ENCODE peak calls at places on chromosomes 13 and 19, in ten cellular contexts. A is IMR-90; V is effector memory CD4-positive, alpha-beta T cell; Z is activated CD4-positive, alpha-beta T cell treated with anti-CD3 and anti-CD28 coated beads for 1 hour; N is head of caudate nucleus; H is T follicular helper cell; L is fibroblast of mammary gland; E is right cardiac atrium; R is non-pigmented ciliary epithelial cell; O is thoracic aorta. T is an unnamed sample.

GRCh38 chr13:48749699-48750473 is 96.2 kb downstream of the CYSLTR2 start:
- DNase-seq in V (peak; percentile 25), Z (peak; percentile 15), A (peak; percentile 99), R (peak; percentile 93), N (peak; percentile 60), O (peak; percentile 75), L (peak; percentile 100), H (peak; percentile 8), E (peak; percentile 87), T (peak; percentile 99)

GRCh38 chr19:35154535-35155406 is at the start of gene FXYD5:
- DNase-seq in Z (peak; percentile 78), H (peak; percentile 53), R (no peak), E (peak; percentile 79), V (peak; percentile 64), L (peak; percentile 80), A (peak; percentile 80), N (no peak), O (peak; percentile 52), T (peak; percentile 84)

GRCh38 chr19:36604656-36605100 is 435 bp upstream of the ZNF382 start:
- DNase-seq in H (peak; percentile 81), E (peak; percentile 70), N (peak; percentile 83), A (peak; percentile 40), O (peak; percentile 11), Z (peak; percentile 82), L (peak; percentile 44), R (no peak), V (peak; percentile 79), T (peak; percentile 63)

GRCh38 chr19:7868326-7868670 is 5.9 kb downstream of the PRR36 start:
- DNase-seq in H (no peak), Z (no peak), L (peak; percentile 15), E (no peak), V (no peak), A (no peak), O (no peak), N (no peak), R (no peak), T (peak; percentile 21)

GRCh38 chr19:14561832-14562351 is 10.0 kb downstream of the NDUFB7 start:
- DNase-seq in N (peak; percentile 68), O (no peak), H (no peak), L (peak; percentile 34), E (peak; percentile 60), R (no peak), A (peak; percentile 19), Z (no peak), V (no peak), T (no peak)

GRCh38 chr13:112814905-112815585 is 125.2 kb downstream of the ATP11A start:
- DNase-seq in L (no peak), V (no peak), E (no peak), A (peak; percentile 44), Z (no peak), O (no peak), N (no peak), H (no peak), R (no peak), T (peak; percentile 27)

GRCh38 chr13:19845758-19846157 is 17.7 kb downstream of the ZMYM5 start:
- DNase-seq in R (peak; percentile 93), N (no peak), A (peak; percentile 99), H (no peak), V (no peak), Z (no peak), L (peak; percentile 99), O (peak; percentile 49), E (no peak), T (peak; percentile 97)

GRCh38 chr19:30233375-30233774 is 138.8 kb upstream of the ZNF536 start:
- DNase-seq in R (no peak), N (no peak), O (no peak), L (no peak), E (no peak), H (no peak), V (no peak), A (no peak), Z (no peak), T (no peak)

GRCh38 chr19:54928299-54928698 is 19.0 kb downstream of the NLRP7 start:
- DNase-seq in A (no peak), L (peak; percentile 6), Z (no peak), E (no peak), V (no peak), H (no peak), N (no peak), R (no peak), O (no peak), T (no peak)

GRCh38 chr19:9720541-9720940 is 45.6 kb upstream of the ZNF562 start:
- DNase-seq in E (no peak), N (no peak), O (no peak), V (no peak), R (no peak), A (no peak), H (no peak), Z (no peak), L (no peak), T (no peak)

GRCh38 chr13:79522583-79522982 is 41.6 kb downstream of the NDFIP2 start:
- DNase-seq in L (peak; percentile 47), V (no peak), N (no peak), E (no peak), O (no peak), H (no peak), R (peak; percentile 80), A (peak; percentile 64), Z (no peak), T (peak; percentile 53)

GRCh38 chr19:7822910-7823515 is 7.0 kb upstream of the EVI5L start:
- DNase-seq in E (no peak), L (no peak), Z (no peak), H (no peak), N (no peak), V (no peak), A (no peak), O (no peak), R (no peak), T (no peak)

GRCh38 chr19:14383898-14384669 is 2.8 kb downstream of the ADGRE5 start:
- DNase-seq in R (no peak), V (peak; percentile 72), Z (peak; percentile 61), L (peak; percentile 57), N (no peak), H (peak; percentile 60), E (no peak), A (peak; percentile 55), O (no peak), T (peak; percentile 76)

GRCh38 chr13:98752111-98752941 is at the start of gene SLC15A1:
- DNase-seq in V (no peak), Z (no peak), E (no peak), N (no peak), R (no peak), H (no peak), O (no peak), A (no peak), L (no peak), T (no peak)

GRCh38 chr13:21218351-21219043 is 42.0 kb downstream of the MRPL57 start:
- DNase-seq in L (no peak), O (no peak), R (no peak), Z (no peak), E (no peak), A (no peak), V (no peak), N (no peak), H (no peak), T (no peak)

GRCh38 chr13:101626925-101627555 is 174.6 kb downstream of the ITGBL1 start:
- DNase-seq in H (no peak), A (peak; percentile 2), R (no peak), L (no peak), Z (no peak), O (no peak), E (no peak), N (no peak), V (no peak), T (peak; percentile 13)

GRCh38 chr13:35830850-35831450 is 300.2 kb downstream of the DCLK1 start:
- DNase-seq in H (no peak), E (no peak), L (no peak), N (no peak), A (no peak), Z (no peak), V (no peak), O (no peak), R (no peak), T (no peak)

GRCh38 chr13:34352958-34353357 is 535.0 kb downstream of the RFC3 start:
- DNase-seq in N (no peak), H (no peak), Z (no peak), E (no peak), O (no peak), L (peak; percentile 32), A (peak; percentile 18), V (no peak), R (no peak), T (peak; percentile 26)

GRCh38 chr19:21655540-21656126 is 111.7 kb downstream of the ZNF100 start:
- DNase-seq in O (no peak), V (no peak), Z (no peak), A (no peak), E (no peak), N (no peak), L (no peak), H (no peak), R (no peak), T (no peak)

GRCh38 chr19:45739498-45740439 is 6.5 kb downstream of the MEIOSIN start:
- DNase-seq in Z (no peak), R (no peak), V (no peak), A (no peak), E (no peak), L (no peak), N (no peak), H (no peak), O (no peak), T (no peak)

GRCh38 chr19:29086182-29086581 is 126.8 kb downstream of the UQCRFS1 start:
- DNase-seq in R (no peak), L (no peak), N (no peak), A (no peak), H (no peak), V (no peak), E (no peak), Z (no peak), O (no peak), T (no peak)

GRCh38 chr13:51803018-51803417 is 945 bp downstream of the DHRS12 start:
- DNase-seq in R (no peak), A (no peak), V (no peak), E (no peak), O (no peak), L (no peak), H (no peak), N (no peak), Z (no peak), T (no peak)

GRCh38 chr19:7863971-7864718 is 10.0 kb downstream of the PRR36 start:
- DNase-seq in L (no peak), Z (no peak), E (no peak), O (no peak), V (no peak), R (no peak), H (no peak), A (no peak), N (no peak), T (no peak)

GRCh38 chr19:40822161-40822560 is 23.2 kb downstream of the EGLN2 start:
- DNase-seq in R (no peak), O (no peak), Z (no peak), L (no peak), V (no peak), A (no peak), H (no peak), N (no peak), E (no peak), T (no peak)

GRCh38 chr13:109381546-109382180 is 404.7 kb downstream of the IRS2 start:
- DNase-seq in V (no peak), A (peak; percentile 71), O (no peak), R (peak; percentile 83), Z (no peak), H (no peak), L (peak; percentile 74), N (no peak), E (no peak), T (peak; percentile 80)

GRCh38 chr13:70568571-70568970 is 460.3 kb upstream of the KLHL1 start:
- DNase-seq in H (no peak), V (no peak), L (peak; percentile 42), Z (no peak), N (no peak), E (no peak), A (peak; percentile 26), O (no peak), R (peak; percentile 18), T (peak; percentile 2)

GRCh38 chr19:27673986-27674385 is 1539.0 kb downstream of the UQCRFS1 start:
- DNase-seq in R (no peak), V (no peak), L (no peak), O (no peak), N (no peak), A (no peak), Z (no peak), H (no peak), E (no peak), T (no peak)

GRCh38 chr19:56960959-56961622 is 120.6 kb upstream of the PEG3 start:
- DNase-seq in V (no peak), E (no peak), A (no peak), O (no peak), H (no peak), R (no peak), L (no peak), N (no peak), Z (no peak), T (no peak)